ENCODE peak calls at places on chromosome 1, in five cellular contexts. T is NCI-H1105 treated with DMSO at 0.1 percent for 48 hours, L is PC-3, R is foreskin melanocyte, B is Right ventricle myocardium superior. S is an unnamed sample.

GRCh38 chr1:214271174-214271858 is 9.6 kb upstream of the SMYD2 start:
- DNase-seq in T (no peak), L (no peak), R (no peak), B (no peak), S (no peak)

GRCh38 chr1:17233675-17234074 is 15.2 kb upstream of the PADI3 start:
- DNase-seq in T (no peak), L (peak), R (peak), B (no peak), S (peak)

GRCh38 chr1:25932321-25932720 is 26.1 kb upstream of the STMN1 start:
- DNase-seq in T (no peak), L (no peak), R (no peak), B (no peak), S (no peak)

GRCh38 chr1:22121421-22121911 is 21.4 kb downstream of the WNT4 start:
- DNase-seq in T (no peak), L (no peak), R (peak), B (no peak), S (no peak)

GRCh38 chr1:14738235-14738634 is 139.8 kb downstream of the KAZN start:
- DNase-seq in T (peak), L (peak), R (no peak), B (no peak), S (peak)

GRCh38 chr1:193283026-193283425 is 96.6 kb upstream of the B3GALT2 start:
- DNase-seq in T (no peak), L (no peak), R (no peak), B (no peak), S (no peak)

GRCh38 chr1:229012823-229013222 is 258.1 kb upstream of the RAB4A start:
- DNase-seq in T (no peak), L (no peak), R (no peak), B (no peak), S (no peak)

GRCh38 chr1:172893146-172893841 is 157.4 kb downstream of the TNFSF18 start:
- DNase-seq in T (no peak), L (peak), R (no peak), B (peak), S (peak)

GRCh38 chr1:68010543-68010942 is 39.9 kb downstream of the DIRAS3 start:
- DNase-seq in T (no peak), L (no peak), R (no peak), B (no peak), S (no peak)